ENCODE peak calls at places on chromosomes 13 and 19, in five cellular contexts. R is NCI-H1436, C is cardiac fibroblast, H is GOT3, O is ELR. F is an unnamed sample.

GRCh38 chr13:69292789-69293425 is 814.7 kb upstream of the ATXN8OS start:
- DNase-seq in R (no peak), C (no peak), H (no peak), O (no peak), F (no peak)

GRCh38 chr13:76153239-76153638 is 517.1 kb downstream of the LMO7 start:
- DNase-seq in R (no peak), C (no peak), H (no peak), O (no peak), F (no peak)

GRCh38 chr13:78777973-78778372 is 119.0 kb upstream of the OBI1 start:
- DNase-seq in R (no peak), C (no peak), H (no peak), O (no peak), F (no peak)

GRCh38 chr13:20633802-20634201 is 66.8 kb downstream of the IFT88 start:
- DNase-seq in R (no peak), C (no peak), H (no peak), O (no peak), F (no peak)

GRCh38 chr19:6718741-6719539 is 1.5 kb downstream of the C3 start:
- DNase-seq in R (no peak), C (peak), H (no peak), O (peak), F (no peak)

GRCh38 chr13:47680752-47681151 is 320.3 kb downstream of the SUCLA2 start:
- DNase-seq in R (no peak), C (peak), H (no peak), O (peak), F (no peak)

GRCh38 chr19:48656840-48657474 is 11.0 kb upstream of the CA11 start:
- DNase-seq in R (no peak), C (peak), H (no peak), O (peak), F (peak)

GRCh38 chr13:114022876-114023275 is 49.0 kb upstream of the C13orf46 start:
- DNase-seq in R (no peak), C (no peak), H (no peak), O (no peak), F (no peak)

GRCh38 chr13:21945195-21945594 is 274.3 kb downstream of the FGF9 start:
- DNase-seq in R (no peak), C (no peak), H (no peak), O (no peak), F (no peak)

GRCh38 chr19:927044-927706 is 1.3 kb downstream of the ARID3A start:
- DNase-seq in R (no peak), C (peak), H (no peak), O (peak), F (no peak)